ENCODE peak calls at places on chromosomes 11 and 22, in five cellular contexts. One of them, this sample, is unnamed.

GRCh38 chr22:19723165-19723989 is at the start of gene GP1BB:
- DNase-seq in colonic mucosa: peak
- DNase-seq in uterus: no peak
- DNase-seq in GM12865: peak
- DNase-seq in H9: peak
- DNase-seq in this sample: no peak

GRCh38 chr11:73257342-73258103 is 14.6 kb upstream of the P2RY6 start:
- DNase-seq in colonic mucosa: no peak
- DNase-seq in uterus: peak
- DNase-seq in GM12865: no peak
- DNase-seq in H9: peak
- DNase-seq in this sample: no peak

GRCh38 chr22:16915711-16916110 is 90.5 kb upstream of the XKR3 start:
- DNase-seq in colonic mucosa: no peak
- DNase-seq in uterus: no peak
- DNase-seq in GM12865: peak
- DNase-seq in H9: no peak
- DNase-seq in this sample: no peak

GRCh38 chr11:114059278-114059983 is at the start of gene ZBTB16:
- DNase-seq in colonic mucosa: peak
- DNase-seq in uterus: peak
- DNase-seq in GM12865: no peak
- DNase-seq in H9: peak
- DNase-seq in this sample: peak

GRCh38 chr11:109317726-109318125 is 104.3 kb upstream of the C11orf87 start:
- DNase-seq in colonic mucosa: no peak
- DNase-seq in uterus: no peak
- DNase-seq in GM12865: no peak
- DNase-seq in H9: no peak
- DNase-seq in this sample: no peak

GRCh38 chr22:31350410-31350863 is 4.3 kb upstream of the PATZ1 start:
- DNase-seq in colonic mucosa: peak
- DNase-seq in uterus: no peak
- DNase-seq in GM12865: no peak
- DNase-seq in H9: no peak
- DNase-seq in this sample: peak

GRCh38 chr11:6614446-6614845 is 2.4 kb upstream of the TAF10 start:
- DNase-seq in colonic mucosa: no peak
- DNase-seq in uterus: peak
- DNase-seq in GM12865: no peak
- DNase-seq in H9: no peak
- DNase-seq in this sample: no peak

GRCh38 chr11:125132586-125132985 is 21.2 kb upstream of the TMEM218 start:
- DNase-seq in colonic mucosa: no peak
- DNase-seq in uterus: no peak
- DNase-seq in GM12865: no peak
- DNase-seq in H9: no peak
- DNase-seq in this sample: no peak

GRCh38 chr11:116371146-116371545 is 401.6 kb downstream of the BUD13 start:
- DNase-seq in colonic mucosa: no peak
- DNase-seq in uterus: no peak
- DNase-seq in GM12865: no peak
- DNase-seq in H9: no peak
- DNase-seq in this sample: no peak

GRCh38 chr11:110982214-110982613 is 263.3 kb upstream of the POU2AF2 start:
- DNase-seq in colonic mucosa: no peak
- DNase-seq in uterus: no peak
- DNase-seq in GM12865: no peak
- DNase-seq in H9: no peak
- DNase-seq in this sample: no peak

GRCh38 chr11:65078151-65078550 is 5.7 kb downstream of the CDCA5 start:
- DNase-seq in colonic mucosa: peak
- DNase-seq in uterus: no peak
- DNase-seq in GM12865: peak
- DNase-seq in H9: peak
- DNase-seq in this sample: no peak

GRCh38 chr11:76752321-76753175 is 30.6 kb upstream of the TSKU start:
- DNase-seq in colonic mucosa: peak
- DNase-seq in uterus: peak
- DNase-seq in GM12865: no peak
- DNase-seq in H9: no peak
- DNase-seq in this sample: no peak

GRCh38 chr11:68963779-68964178 is 17.0 kb downstream of the MRGPRD start:
- DNase-seq in colonic mucosa: no peak
- DNase-seq in uterus: peak
- DNase-seq in GM12865: no peak
- DNase-seq in H9: peak
- DNase-seq in this sample: peak

GRCh38 chr11:107669893-107670601 is 41.8 kb downstream of the SLN start:
- DNase-seq in colonic mucosa: no peak
- DNase-seq in uterus: no peak
- DNase-seq in GM12865: no peak
- DNase-seq in H9: no peak
- DNase-seq in this sample: no peak

GRCh38 chr11:73195191-73196007 is 22.7 kb upstream of the P2RY2 start:
- DNase-seq in colonic mucosa: peak
- DNase-seq in uterus: no peak
- DNase-seq in GM12865: no peak
- DNase-seq in H9: no peak
- DNase-seq in this sample: no peak

GRCh38 chr22:29251265-29251664 is 16.5 kb downstream of the RHBDD3 start:
- DNase-seq in colonic mucosa: no peak
- DNase-seq in uterus: no peak
- DNase-seq in GM12865: no peak
- DNase-seq in H9: no peak
- DNase-seq in this sample: no peak

GRCh38 chr22:45212306-45212709 is 28.4 kb downstream of the KIAA0930 start:
- DNase-seq in colonic mucosa: peak
- DNase-seq in uterus: peak
- DNase-seq in GM12865: no peak
- DNase-seq in H9: no peak
- DNase-seq in this sample: peak

GRCh38 chr22:25950101-25950500 is 208.1 kb downstream of the MYO18B start:
- DNase-seq in colonic mucosa: no peak
- DNase-seq in uterus: no peak
- DNase-seq in GM12865: peak
- DNase-seq in H9: no peak
- DNase-seq in this sample: no peak

GRCh38 chr11:6812391-6813005 is 13.0 kb upstream of the OR6A2 start:
- DNase-seq in colonic mucosa: peak
- DNase-seq in uterus: no peak
- DNase-seq in GM12865: peak
- DNase-seq in H9: peak
- DNase-seq in this sample: no peak

GRCh38 chr11:73463359-73463758 is 87.2 kb downstream of the RELT start:
- DNase-seq in colonic mucosa: no peak
- DNase-seq in uterus: no peak
- DNase-seq in GM12865: no peak
- DNase-seq in H9: no peak
- DNase-seq in this sample: no peak

GRCh38 chr11:23023319-23023718 is 163.0 kb upstream of the CCDC179 start:
- DNase-seq in colonic mucosa: no peak
- DNase-seq in uterus: no peak
- DNase-seq in GM12865: no peak
- DNase-seq in H9: no peak
- DNase-seq in this sample: no peak

GRCh38 chr22:31250740-31251330 is 38.7 kb downstream of the LIMK2 start:
- DNase-seq in colonic mucosa: no peak
- DNase-seq in uterus: no peak
- DNase-seq in GM12865: no peak
- DNase-seq in H9: no peak
- DNase-seq in this sample: no peak

GRCh38 chr22:49896201-49896600 is 22.0 kb downstream of the ALG12 start:
- DNase-seq in colonic mucosa: no peak
- DNase-seq in uterus: no peak
- DNase-seq in GM12865: no peak
- DNase-seq in H9: no peak
- DNase-seq in this sample: no peak

DNA sequence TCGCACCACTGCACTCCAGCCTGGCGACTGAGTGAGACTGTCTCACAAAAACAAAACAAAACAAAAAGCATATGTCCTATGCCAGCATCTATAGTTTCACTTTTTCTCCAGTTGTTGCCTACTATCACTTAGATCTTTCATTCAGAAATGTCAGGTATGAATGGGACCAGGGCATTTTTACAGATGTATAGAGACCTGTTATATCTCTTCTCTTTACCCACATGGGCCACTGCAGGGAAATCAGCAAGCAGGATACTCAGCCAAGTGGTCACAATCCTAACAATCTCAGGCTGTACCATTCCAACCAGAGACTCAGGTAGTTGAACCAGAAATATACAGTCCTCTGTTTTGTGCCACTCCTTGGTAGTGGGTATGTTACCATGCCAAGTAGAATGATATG is 16.0 kb upstream of the SREBF2 start:
- DNase-seq in colonic mucosa: no peak
- DNase-seq in uterus: no peak
- DNase-seq in GM12865: no peak
- DNase-seq in H9: no peak
- DNase-seq in this sample: no peak
- TF ChIP-seq CTCF in colonic mucosa: no peak
- TF ChIP-seq CTCF in uterus: no peak
- TF ChIP-seq CTCF in GM12865: no peak
- TF ChIP-seq CTCF in H9: no peak
- TF ChIP-seq CTCF in this sample: no peak

GRCh38 chr11:126682590-126682989 is 318.0 kb downstream of the KIRREL3 start:
- DNase-seq in colonic mucosa: no peak
- DNase-seq in uterus: no peak
- DNase-seq in GM12865: no peak
- DNase-seq in H9: no peak
- DNase-seq in this sample: no peak

GRCh38 chr11:126687477-126687876 is 313.1 kb downstream of the KIRREL3 start:
- DNase-seq in colonic mucosa: no peak
- DNase-seq in uterus: no peak
- DNase-seq in GM12865: no peak
- DNase-seq in H9: no peak
- DNase-seq in this sample: no peak

GRCh38 chr11:126686938-126687337 is 313.6 kb downstream of the KIRREL3 start:
- DNase-seq in colonic mucosa: no peak
- DNase-seq in uterus: no peak
- DNase-seq in GM12865: no peak
- DNase-seq in H9: no peak
- DNase-seq in this sample: no peak

GRCh38 chr11:126680109-126680508 is 320.5 kb downstream of the KIRREL3 start:
- DNase-seq in colonic mucosa: no peak
- DNase-seq in uterus: no peak
- DNase-seq in GM12865: no peak
- DNase-seq in H9: no peak
- DNase-seq in this sample: no peak

DNA sequence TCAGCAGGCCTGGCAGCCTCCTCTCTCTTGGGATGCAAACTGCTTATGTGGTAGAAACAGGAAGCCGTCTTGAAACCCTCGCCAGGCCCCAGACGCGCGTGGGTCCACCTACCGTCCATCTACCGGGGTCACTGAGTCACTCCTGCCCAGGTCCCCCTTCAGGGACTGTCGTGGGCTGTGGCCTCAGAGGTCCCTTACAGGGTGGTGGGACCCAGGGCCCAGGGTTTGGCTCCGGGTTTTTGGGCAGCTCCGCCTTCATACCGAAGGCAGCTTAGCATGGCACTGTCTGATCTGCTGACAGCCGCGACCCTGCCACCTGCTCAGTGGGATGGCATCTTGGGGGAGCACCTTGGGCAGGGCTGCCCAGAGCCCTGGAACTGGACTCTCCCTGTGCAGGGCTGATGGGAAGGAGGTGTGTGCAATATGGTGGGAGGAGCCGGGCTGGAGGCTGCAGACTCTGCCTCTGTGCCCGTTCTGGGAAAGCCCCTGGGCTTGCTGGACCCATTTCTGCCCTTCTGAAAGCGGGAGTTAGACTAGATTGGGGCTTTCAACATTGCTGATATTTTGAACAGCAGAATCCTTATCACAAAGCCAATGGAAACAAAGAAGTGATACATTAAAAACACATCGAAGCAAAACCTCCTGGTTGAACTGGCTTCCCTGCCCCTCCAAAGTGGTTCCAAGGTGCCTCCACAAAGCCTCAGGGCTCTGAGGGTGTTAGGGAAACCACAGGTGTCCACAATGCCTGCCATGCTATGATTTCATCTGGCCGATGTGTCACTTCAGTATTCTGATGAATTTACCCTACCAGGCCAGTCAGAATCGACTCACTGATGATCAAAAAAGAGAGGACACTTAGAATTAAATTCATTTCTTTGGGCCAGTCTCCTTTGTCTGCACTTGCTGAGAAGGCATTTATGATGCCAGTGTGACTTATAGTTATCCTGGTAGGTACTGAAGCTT is 316.5 kb downstream of the KIRREL3 start:
- DNase-seq in colonic mucosa: no peak
- DNase-seq in uterus: no peak
- DNase-seq in GM12865: no peak
- DNase-seq in H9: no peak
- DNase-seq in this sample: no peak
- TF ChIP-seq CTCF in colonic mucosa: no peak
- TF ChIP-seq CTCF in uterus: no peak
- TF ChIP-seq CTCF in GM12865: no peak
- TF ChIP-seq CTCF in H9: no peak
- TF ChIP-seq CTCF in this sample: no peak

GRCh38 chr11:12827369-12827768 is 153.1 kb downstream of the TEAD1 start:
- DNase-seq in colonic mucosa: no peak
- DNase-seq in uterus: no peak
- DNase-seq in GM12865: no peak
- DNase-seq in H9: no peak
- DNase-seq in this sample: no peak

GRCh38 chr11:12826441-12826840 is 152.2 kb downstream of the TEAD1 start:
- DNase-seq in colonic mucosa: no peak
- DNase-seq in uterus: no peak
- DNase-seq in GM12865: no peak
- DNase-seq in H9: no peak
- DNase-seq in this sample: no peak

GRCh38 chr11:12822623-12823022 is 148.4 kb downstream of the TEAD1 start:
- DNase-seq in colonic mucosa: no peak
- DNase-seq in uterus: no peak
- DNase-seq in GM12865: no peak
- DNase-seq in H9: no peak
- DNase-seq in this sample: no peak

GRCh38 chr11:12827929-12828812 is 153.9 kb downstream of the TEAD1 start:
- DNase-seq in colonic mucosa: peak
- DNase-seq in uterus: no peak
- DNase-seq in GM12865: peak
- DNase-seq in H9: peak
- DNase-seq in this sample: no peak

GRCh38 chr11:12824281-12825041 is 150.2 kb downstream of the TEAD1 start:
- DNase-seq in colonic mucosa: peak
- DNase-seq in uterus: no peak
- DNase-seq in GM12865: no peak
- DNase-seq in H9: no peak
- DNase-seq in this sample: no peak
- TF ChIP-seq CTCF in colonic mucosa: no peak
- TF ChIP-seq CTCF in uterus: no peak
- TF ChIP-seq CTCF in GM12865: no peak
- TF ChIP-seq CTCF in H9: no peak
- TF ChIP-seq CTCF in this sample: no peak

GRCh38 chr11:112771847-112772246 is 189.4 kb upstream of the NCAM1 start:
- DNase-seq in colonic mucosa: no peak
- DNase-seq in uterus: no peak
- DNase-seq in GM12865: no peak
- DNase-seq in H9: no peak
- DNase-seq in this sample: no peak
- TF ChIP-seq CTCF in colonic mucosa: no peak
- TF ChIP-seq CTCF in uterus: no peak
- TF ChIP-seq CTCF in GM12865: no peak
- TF ChIP-seq CTCF in H9: no peak
- TF ChIP-seq CTCF in this sample: no peak

GRCh38 chr11:662689-663274 is 25.7 kb downstream of the DRD4 start:
- DNase-seq in colonic mucosa: peak
- DNase-seq in uterus: peak
- DNase-seq in GM12865: peak
- DNase-seq in H9: peak
- DNase-seq in this sample: peak
- TF ChIP-seq CTCF in colonic mucosa: peak
- TF ChIP-seq CTCF in uterus: peak
- TF ChIP-seq CTCF in GM12865: peak
- TF ChIP-seq CTCF in H9: peak
- TF ChIP-seq CTCF in this sample: peak